ENCODE peak calls at places on chromosomes 6 and 20, in six cellular contexts. L is A549, D is transverse colon, J is IMR-90, U is Peyer's patch, M is sigmoid colon. T is an unnamed sample.
A peak's percentile ranks its signal among the peaks of the same experiment; 100 is the strongest.

GRCh38 chr6:81145506-81145905 is 607.0 kb downstream of the TENT5A start:
- DNase-seq in L (no peak), D (no peak), J (no peak), U (no peak), M (no peak), T (no peak)

GRCh38 chr20:46388201-46388836 is 18.1 kb downstream of the ELMO2 start:
- DNase-seq in L (no peak), D (no peak), J (no peak), U (no peak), M (no peak), T (no peak)

GRCh38 chr6:42403831-42404230 is 47.9 kb downstream of the TRERF1 start:
- DNase-seq in L (no peak), D (no peak), J (no peak), U (no peak), M (no peak), T (no peak)

GRCh38 chr6:105045546-105045945 is 88.6 kb downstream of the LIN28B start:
- DNase-seq in L (peak; percentile 74), D (no peak), J (peak; percentile 12), U (no peak), M (no peak), T (no peak)

GRCh38 chr20:60820918-60821317 is 431.1 kb upstream of the CDH4 start:
- DNase-seq in L (no peak), D (no peak), J (no peak), U (no peak), M (no peak), T (no peak)

GRCh38 chr6:38149526-38149925 is 330.0 kb downstream of the ZFAND3 start:
- DNase-seq in L (no peak), D (no peak), J (peak; percentile 49), U (no peak), M (no peak), T (no peak)

GRCh38 chr6:5199203-5200101 is 61.3 kb downstream of the LYRM4 start:
- DNase-seq in L (no peak), D (no peak), J (no peak), U (no peak), M (no peak), T (no peak)

GRCh38 chr6:16438677-16439615 is 200.6 kb downstream of the GMPR start:
- DNase-seq in L (peak; percentile 63), D (no peak), J (peak; percentile 70), U (no peak), M (no peak), T (no peak)

GRCh38 chr6:43436577-43437282 is 9.4 kb downstream of the ABCC10 start:
- DNase-seq in L (peak; percentile 62), D (no peak), J (peak; percentile 65), U (no peak), M (no peak), T (no peak)

GRCh38 chr6:144737998-144738397 is 452.9 kb downstream of the UTRN start:
- DNase-seq in L (no peak), D (no peak), J (no peak), U (no peak), M (no peak), T (no peak)

GRCh38 chr6:26157150-26157837 is 70.1 kb downstream of the HFE start:
- DNase-seq in L (no peak), D (peak; percentile 77), J (peak; percentile 64), U (peak; percentile 82), M (no peak), T (peak; percentile 91)

GRCh38 chr6:167788531-167788903 is 38.2 kb upstream of the AFDN start:
- DNase-seq in L (no peak), D (no peak), J (no peak), U (no peak), M (no peak), T (no peak)

GRCh38 chr20:60055740-60056139 is 97.5 kb downstream of the CDH26 start:
- DNase-seq in L (no peak), D (peak; percentile 41), J (no peak), U (no peak), M (peak; percentile 81), T (peak; percentile 89)

GRCh38 chr20:43570496-43570895 is 11.7 kb downstream of the SGK2 start:
- DNase-seq in L (no peak), D (peak; percentile 69), J (no peak), U (peak; percentile 66), M (no peak), T (peak; percentile 51)

GRCh38 chr6:159754959-159755914 is 6.6 kb upstream of the ACAT2 start:
- DNase-seq in L (no peak), D (no peak), J (no peak), U (no peak), M (no peak), T (no peak)

GRCh38 chr20:11511816-11512215 is 405.9 kb upstream of the BTBD3 start:
- DNase-seq in L (no peak), D (no peak), J (no peak), U (no peak), M (no peak), T (no peak)

GRCh38 chr6:169971951-169972651 is 220.7 kb downstream of the ERMARD start:
- DNase-seq in L (no peak), D (no peak), J (no peak), U (peak; percentile 30), M (peak; percentile 53), T (peak; percentile 68)

GRCh38 chr20:24364464-24364863 is 105.0 kb upstream of the SYNDIG1 start:
- DNase-seq in L (no peak), D (no peak), J (no peak), U (no peak), M (no peak), T (no peak)

GRCh38 chr20:3282271-3283221 is 43.6 kb upstream of the SLC4A11 start:
- DNase-seq in L (no peak), D (no peak), J (no peak), U (no peak), M (no peak), T (no peak)

GRCh38 chr20:50395258-50395729 is 114.9 kb upstream of the PTPN1 start:
- DNase-seq in L (no peak), D (peak; percentile 62), J (peak; percentile 34), U (peak; percentile 67), M (peak; percentile 94), T (peak; percentile 85)

DNA sequence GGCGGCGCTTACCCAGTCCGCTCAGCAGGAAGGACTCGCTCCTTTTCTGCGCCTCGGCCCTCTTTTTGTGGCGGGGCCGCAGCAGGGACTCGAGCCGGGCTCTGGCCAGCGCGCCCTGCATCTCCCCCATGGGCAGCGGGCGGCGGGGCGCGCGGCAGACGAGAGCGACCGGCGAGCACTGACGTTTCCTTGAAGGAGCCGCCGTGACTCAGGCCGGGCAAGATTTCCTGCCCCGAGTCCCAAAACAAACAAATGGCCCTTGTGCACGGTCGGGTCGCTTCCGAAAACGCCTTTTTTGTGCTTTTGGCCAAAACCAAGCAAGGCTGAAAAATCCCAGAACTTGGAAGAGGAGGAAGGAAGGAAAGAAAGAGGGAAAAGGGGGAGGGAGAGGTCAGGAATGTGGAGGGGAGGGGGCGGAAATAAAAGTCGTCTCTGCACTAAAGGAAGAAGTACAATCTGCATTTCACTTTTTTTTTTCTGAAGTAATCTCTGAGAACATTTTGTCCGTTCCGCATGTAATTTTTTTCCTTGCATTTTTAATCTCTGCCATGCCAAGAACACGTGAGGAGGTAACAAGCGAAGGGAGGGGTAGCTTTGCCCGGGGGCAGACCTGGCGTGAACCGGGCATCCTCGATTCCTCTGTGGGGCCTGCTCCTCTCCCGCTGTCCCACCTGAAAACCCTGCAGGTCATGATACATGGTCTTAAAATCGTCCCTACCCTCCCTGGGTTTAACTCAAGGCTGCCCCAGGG is 123.3 kb upstream of the SLC2A12 start:
- DNase-seq in L (peak; percentile 70), D (peak; percentile 63), J (peak; percentile 78), U (peak; percentile 79), M (peak; percentile 80), T (peak; percentile 94)
- TF ChIP-seq POLR2A in L (peak; percentile 25), D (no peak), J (no peak), U (no peak), M (no peak), T (no peak)

GRCh38 chr6:79946242-79946641 is 1.1 kb downstream of the ELOVL4 start:
- DNase-seq in L (peak; percentile 23), D (no peak), J (peak; percentile 35), U (no peak), M (no peak), T (no peak)

GRCh38 chr6:79946773-79947190 is 571 bp downstream of the ELOVL4 start:
- DNase-seq in L (peak; percentile 1), D (no peak), J (peak; percentile 18), U (no peak), M (peak; percentile 61), T (no peak)

GRCh38 chr6:79943133-79943532 is 4.2 kb downstream of the ELOVL4 start:
- DNase-seq in L (no peak), D (no peak), J (no peak), U (no peak), M (no peak), T (no peak)

GRCh38 chr6:79949235-79949634 is 1.9 kb upstream of the ELOVL4 start:
- DNase-seq in L (peak; percentile 85), D (peak; percentile 64), J (peak; percentile 75), U (no peak), M (no peak), T (no peak)

DNA sequence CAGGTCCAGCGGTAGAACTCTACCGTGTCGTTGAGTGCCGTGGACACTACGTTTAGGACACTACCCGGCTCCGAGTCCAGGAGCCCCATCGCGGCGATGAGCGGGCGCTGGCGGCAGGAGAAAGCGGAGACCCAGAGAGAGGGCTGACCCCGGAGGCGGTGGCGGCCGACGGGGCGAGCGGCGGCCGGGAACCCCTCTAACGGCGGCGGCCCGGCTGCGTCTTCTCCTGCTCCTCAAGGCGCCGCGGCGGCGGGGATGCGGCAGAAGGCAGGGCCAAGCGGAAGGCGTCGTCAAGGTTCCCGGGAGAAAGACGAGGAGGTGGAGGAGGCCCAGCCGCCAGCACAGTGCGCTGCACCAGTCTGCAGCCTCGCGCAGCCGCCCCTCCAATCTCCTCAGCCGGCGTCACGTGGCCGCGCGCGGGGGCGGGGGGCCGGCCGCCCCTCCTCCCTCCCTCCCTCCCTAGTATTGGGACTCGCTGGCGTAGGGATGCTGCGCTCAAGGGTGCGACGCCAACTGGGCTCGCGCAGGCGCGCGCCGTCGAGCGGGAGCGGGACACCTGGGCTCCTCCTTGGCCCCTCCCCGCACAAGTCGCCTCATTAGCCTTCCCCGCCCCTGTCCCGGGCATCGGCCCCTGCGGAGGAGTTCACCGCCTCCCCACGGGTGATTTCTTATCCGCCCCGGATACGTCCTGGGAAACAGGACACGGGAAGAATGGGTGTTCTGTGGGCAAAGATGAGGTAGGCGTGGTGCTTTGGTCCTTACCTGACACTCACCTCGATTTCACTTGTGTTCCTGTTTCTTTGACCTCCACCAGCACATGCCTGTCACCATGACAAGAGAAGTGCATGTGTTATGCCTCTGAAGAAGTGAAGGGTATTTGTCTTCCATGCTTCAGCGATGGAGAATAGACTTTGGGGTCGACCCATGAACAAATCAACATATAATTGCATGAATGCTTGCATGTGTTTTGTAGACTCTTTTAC is at the start of gene ELOVL4:
- DNase-seq in L (peak; percentile 57), D (peak; percentile 47), J (peak; percentile 74), U (peak; percentile 59), M (peak; percentile 85), T (peak; percentile 78)
- TF ChIP-seq POLR2A in L (peak; percentile 38), D (peak; percentile 14), J (peak; percentile 66), U (no peak), M (peak; percentile 14), T (no peak)

GRCh38 chr6:7138921-7139358 is 31.2 kb downstream of the RREB1 start:
- DNase-seq in L (peak; percentile 66), D (peak; percentile 75), J (no peak), U (peak; percentile 67), M (no peak), T (no peak)
- TF ChIP-seq POLR2A in L (no peak), D (no peak), J (no peak), U (no peak), M (no peak), T (no peak)

GRCh38 chr6:97207383-97207782 is 75.6 kb downstream of the MMS22L start:
- DNase-seq in L (no peak), D (no peak), J (no peak), U (no peak), M (no peak), T (no peak)

GRCh38 chr6:97203343-97203742 is 79.7 kb downstream of the MMS22L start:
- DNase-seq in L (no peak), D (no peak), J (peak; percentile 53), U (no peak), M (no peak), T (no peak)

GRCh38 chr6:97205936-97206335 is 77.1 kb downstream of the MMS22L start:
- DNase-seq in L (no peak), D (no peak), J (no peak), U (no peak), M (no peak), T (no peak)
- TF ChIP-seq POLR2A in L (no peak), D (no peak), J (no peak), U (no peak), M (no peak), T (no peak)

T was measured in spleen.